ENCODE peak calls at places on chromosomes 2 and 18, in eight cellular contexts. C, F, J, M, K, U, L and A are unnamed samples.

GRCh38 chr2:41736105-41736567 is 311.7 kb upstream of the PKDCC start:
- DNase-seq in C (peak), F (peak), J (no peak), M (no peak), K (no peak), U (no peak), L (no peak), A (no peak)

GRCh38 chr2:55555977-55556376 is 36.5 kb downstream of the CFAP36 start:
- DNase-seq in C (no peak), F (peak), J (peak), M (no peak), K (no peak), U (no peak), L (no peak), A (no peak)

GRCh38 chr18:39596216-39596615 is 2030.6 kb upstream of the CELF4 start:
- DNase-seq in C (no peak), F (no peak), J (no peak), M (peak), K (no peak), U (no peak), L (no peak), A (no peak)

GRCh38 chr2:240810621-240811020 is 9.4 kb downstream of the KIF1A start:
- DNase-seq in C (no peak), F (no peak), J (no peak), M (no peak), K (no peak), U (peak), L (peak), A (no peak)

GRCh38 chr2:144645055-144645778 is 125.3 kb upstream of the ZEB2 start:
- DNase-seq in C (no peak), F (no peak), J (peak), M (no peak), K (no peak), U (no peak), L (no peak), A (peak)

GRCh38 chr2:224023188-224023587 is 15.9 kb downstream of the SERPINE2 start:
- DNase-seq in C (no peak), F (peak), J (peak), M (no peak), K (peak), U (no peak), L (no peak), A (peak)

GRCh38 chr18:76081536-76081935 is 413.5 kb downstream of the ZNF516 start:
- DNase-seq in C (no peak), F (no peak), J (no peak), M (no peak), K (no peak), U (no peak), L (no peak), A (no peak)

GRCh38 chr2:223313101-223313500 is 261.1 kb downstream of the KCNE4 start:
- DNase-seq in C (no peak), F (no peak), J (no peak), M (no peak), K (no peak), U (no peak), L (no peak), A (no peak)

GRCh38 chr2:32369222-32369621 is 12.4 kb downstream of the BIRC6 start:
- DNase-seq in C (no peak), F (no peak), J (no peak), M (no peak), K (no peak), U (no peak), L (no peak), A (no peak)

GRCh38 chr2:45128580-45128997 is 119.3 kb upstream of the SIX2 start:
- DNase-seq in C (no peak), F (peak), J (peak), M (peak), K (peak), U (peak), L (no peak), A (peak)

DNA sequence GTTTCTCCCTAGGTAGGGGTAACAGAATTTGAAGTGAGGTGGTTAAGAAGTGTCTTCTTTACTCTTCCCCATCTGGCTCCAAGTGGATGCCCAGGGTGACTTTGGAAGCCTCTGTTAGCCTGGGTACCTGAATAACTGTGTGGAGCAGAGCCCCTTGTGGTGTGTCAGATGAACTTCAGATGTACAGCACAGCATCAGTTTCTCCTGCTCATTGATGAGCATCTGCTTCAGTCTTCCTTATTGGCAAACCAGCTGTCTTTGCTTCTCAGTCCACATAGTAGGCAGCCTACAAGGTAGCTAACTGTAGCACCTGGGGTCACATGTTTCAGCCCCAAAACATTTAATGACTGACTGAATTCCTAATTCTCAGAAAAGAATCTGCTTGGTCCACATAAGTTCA is 56.2 kb upstream of the ATP8B1 start:
- DNase-seq in C (no peak), F (peak), J (peak), M (no peak), K (no peak), U (peak), L (no peak), A (peak)
- TF ChIP-seq CTCF in C (peak), F (peak), J (peak), M (peak), K (peak), U (peak), L (no peak), A (peak)

GRCh38 chr2:230872968-230873669 is 8.4 kb downstream of the ITM2C start:
- DNase-seq in C (peak), F (no peak), J (no peak), M (no peak), K (no peak), U (peak), L (no peak), A (no peak)

GRCh38 chr2:230872151-230872967 is 7.6 kb downstream of the ITM2C start:
- DNase-seq in C (no peak), F (no peak), J (no peak), M (no peak), K (no peak), U (peak), L (no peak), A (no peak)

GRCh38 chr2:230870544-230871360 is 6.0 kb downstream of the ITM2C start:
- DNase-seq in C (no peak), F (no peak), J (peak), M (no peak), K (no peak), U (no peak), L (no peak), A (no peak)

GRCh38 chr2:230869691-230870543 is 5.2 kb downstream of the ITM2C start:
- DNase-seq in C (no peak), F (no peak), J (no peak), M (no peak), K (no peak), U (no peak), L (no peak), A (no peak)

DNA sequence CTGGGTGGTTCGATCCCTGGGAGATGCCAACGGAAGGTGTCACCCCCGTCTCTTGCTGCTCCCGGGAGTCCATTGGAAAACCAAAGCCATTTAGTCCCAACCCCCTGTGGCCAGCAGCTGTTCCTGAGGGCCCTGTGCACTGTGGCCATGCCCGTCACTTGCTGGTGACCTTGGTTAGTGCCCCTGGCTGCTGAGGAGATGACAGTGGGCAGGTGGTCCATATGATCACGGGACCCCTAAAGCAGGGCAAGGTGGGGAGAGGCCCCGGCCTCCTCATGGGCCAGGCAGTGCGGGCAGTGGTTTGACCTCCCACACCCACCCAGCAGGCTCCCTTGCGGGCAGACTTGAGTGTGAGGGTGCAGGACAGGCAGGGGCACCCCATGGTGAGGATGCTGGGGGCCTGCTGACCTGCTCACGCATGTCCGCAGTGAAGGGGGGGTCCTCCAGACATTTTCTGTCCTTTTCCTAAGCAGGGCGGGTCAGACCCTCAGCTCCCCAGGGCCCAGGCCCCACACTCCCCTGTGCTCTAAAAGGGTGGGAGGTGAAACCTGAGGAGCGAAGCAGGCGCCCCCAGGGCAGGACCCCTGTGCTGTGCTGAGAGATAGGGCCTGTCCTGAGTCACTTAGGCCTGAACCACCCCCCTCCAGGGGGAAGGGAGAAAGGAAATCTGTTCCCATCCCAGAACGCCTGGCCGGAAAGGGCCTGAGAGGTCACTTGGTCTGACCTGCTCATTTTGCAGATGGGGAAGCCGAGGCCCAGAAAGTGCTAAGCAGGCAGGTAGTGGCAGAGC is 6.8 kb downstream of the ITM2C start:
- DNase-seq in C (no peak), F (no peak), J (no peak), M (no peak), K (no peak), U (no peak), L (no peak), A (no peak)
- H3K4me3 ChIP-seq in C (no peak), F (no peak), J (no peak), M (no peak), K (no peak), U (no peak), L (no peak), A (no peak)

GRCh38 chr2:28415715-28416114 is 23.1 kb downstream of the FOSL2 start:
- DNase-seq in C (no peak), F (no peak), J (no peak), M (no peak), K (no peak), U (no peak), L (no peak), A (peak)

GRCh38 chr2:28420717-28421116 is 28.1 kb downstream of the FOSL2 start:
- DNase-seq in C (no peak), F (no peak), J (no peak), M (no peak), K (no peak), U (no peak), L (peak), A (no peak)

GRCh38 chr2:28422903-28423741 is 30.5 kb downstream of the FOSL2 start:
- DNase-seq in C (no peak), F (no peak), J (no peak), M (no peak), K (no peak), U (no peak), L (peak), A (no peak)

GRCh38 chr2:28419705-28420270 is 27.1 kb downstream of the FOSL2 start:
- DNase-seq in C (no peak), F (no peak), J (no peak), M (no peak), K (no peak), U (no peak), L (peak), A (peak)

DNA sequence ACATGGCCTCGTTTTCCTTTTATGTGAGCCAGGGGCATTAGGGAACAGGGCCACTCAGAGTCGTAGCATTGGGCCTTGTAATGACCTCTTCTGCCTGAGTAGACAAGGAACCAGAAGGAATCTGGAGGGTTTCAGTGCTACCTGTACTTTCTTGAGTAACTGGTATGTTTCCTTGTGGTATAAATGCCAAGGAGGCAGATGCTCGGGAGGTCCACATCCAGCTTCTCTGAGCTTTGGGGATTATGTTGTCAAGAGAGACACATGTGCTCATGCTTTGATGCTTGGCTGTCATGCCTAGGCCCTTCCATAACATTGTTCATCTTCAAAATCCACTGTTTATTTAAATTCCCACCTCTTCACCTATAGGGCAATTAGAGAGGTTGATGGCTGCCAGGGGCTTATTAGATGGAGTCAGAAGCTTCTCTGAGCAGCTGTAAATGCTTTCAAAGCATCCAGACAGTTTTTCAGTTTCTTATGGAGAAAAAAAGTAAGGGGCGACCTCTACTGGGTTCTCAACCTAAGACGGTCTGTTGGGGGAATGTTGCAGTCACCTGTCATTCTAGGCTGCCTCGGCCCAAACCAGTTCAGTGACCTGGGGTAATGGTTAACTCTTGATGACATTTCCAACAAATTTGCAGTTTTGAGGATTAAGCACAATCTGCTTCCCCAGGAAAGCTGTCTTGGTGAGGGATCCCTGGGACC is 26.5 kb downstream of the FOSL2 start:
- DNase-seq in C (no peak), F (no peak), J (no peak), M (no peak), K (no peak), U (no peak), L (no peak), A (peak)
- TF ChIP-seq CTCF in C (peak), F (no peak), J (no peak), M (no peak), K (no peak), U (no peak), L (no peak), A (no peak)

DNA sequence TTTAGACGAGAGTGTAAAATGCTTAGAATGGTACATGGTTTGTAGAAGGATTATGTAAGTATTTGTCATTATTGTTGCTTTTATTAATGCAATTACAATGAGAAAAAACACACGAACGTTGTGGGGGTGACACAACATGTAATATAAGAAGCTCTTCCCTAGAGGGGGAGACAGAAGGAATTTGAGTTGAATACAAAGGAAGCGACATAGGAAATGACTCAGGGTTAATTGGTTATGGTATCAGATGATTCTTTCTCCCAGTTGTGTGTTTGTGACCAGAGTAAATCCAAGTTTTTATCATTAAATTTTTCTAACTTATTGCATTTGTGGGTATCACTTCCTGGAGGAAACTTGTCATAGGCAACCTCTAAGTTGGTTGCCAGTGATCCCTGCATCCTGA is 625.6 kb upstream of the CDH2 start:
- DNase-seq in C (no peak), F (peak), J (no peak), M (no peak), K (no peak), U (no peak), L (no peak), A (peak)
- H3K4me3 ChIP-seq in C (no peak), F (no peak), J (no peak), M (no peak), K (no peak), U (no peak), L (no peak), A (no peak)

DNA sequence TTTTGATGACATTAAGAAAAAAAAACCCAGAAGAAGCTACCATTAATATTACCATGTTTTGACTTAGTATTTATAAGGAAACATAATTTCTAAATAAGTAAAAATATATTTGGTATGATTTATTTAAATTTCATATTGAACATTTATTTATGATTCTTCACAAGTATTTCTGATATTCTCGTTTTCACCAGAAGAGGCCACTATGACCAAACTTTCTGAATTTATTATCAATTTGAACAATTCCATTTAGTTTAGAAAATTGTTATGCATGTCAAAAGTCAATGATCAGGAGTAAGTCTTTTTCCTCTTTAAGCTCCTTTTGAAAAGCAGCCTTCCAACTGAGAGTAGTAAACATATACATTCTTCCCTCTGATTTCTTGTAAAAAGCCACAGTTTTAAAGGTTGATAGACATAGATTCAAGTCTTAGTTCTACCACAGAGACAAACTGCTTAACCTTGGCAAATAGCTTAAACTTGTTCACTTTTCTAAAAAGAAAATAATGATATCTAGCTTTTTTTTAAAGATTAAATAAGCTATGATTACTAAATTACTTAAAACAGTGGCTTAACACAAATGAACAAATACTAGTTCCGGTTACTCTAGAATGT is 329.9 kb downstream of the TRIB2 start:
- DNase-seq in C (no peak), F (peak), J (peak), M (no peak), K (no peak), U (no peak), L (no peak), A (peak)
- TF ChIP-seq CTCF in C (peak), F (peak), J (peak), M (peak), K (no peak), U (peak), L (no peak), A (peak)

GRCh38 chr2:197241153-197241552 is 69.4 kb downstream of the ANKRD44 start:
- DNase-seq in C (no peak), F (no peak), J (no peak), M (no peak), K (no peak), U (no peak), L (no peak), A (no peak)
- H3K4me3 ChIP-seq in C (no peak), F (no peak), J (no peak), M (no peak), K (no peak), U (no peak), L (no peak), A (no peak)